ENCODE peak calls at places on chromosomes 11 and 22, in ten cellular contexts. V is GOT3; X is stimulated activated CD4-positive, alpha-beta T cell treated with anti-CD3 and anti-CD28 coated beads, Interleukin-15, amount 100 ng/mL, for 24 hours; Y is A549; Q is HS-27A; A is T-helper 9 cell; L is GDM1; Z is upper lobe of right lung; D is GM04503; N is RCC 7860. B is an unnamed sample.

GRCh38 chr11:76206327-76207081 is at the start of gene WNT11:
- DNase-seq in V (no peak), X (peak), Y (peak), Q (no peak), A (peak), L (no peak), Z (peak), D (no peak), N (no peak), B (peak)

GRCh38 chr11:36258730-36259360 is 30.4 kb downstream of the COMMD9 start:
- DNase-seq in V (no peak), X (peak), Y (peak), Q (no peak), A (no peak), L (peak), Z (peak), D (no peak), N (peak), B (no peak)

GRCh38 chr22:46965552-46966494 is 203.4 kb downstream of the TBC1D22A start:
- DNase-seq in V (no peak), X (no peak), Y (no peak), Q (no peak), A (no peak), L (no peak), Z (no peak), D (peak), N (no peak), B (no peak)

GRCh38 chr11:60831501-60832079 is 10.3 kb upstream of the CCDC86 start:
- DNase-seq in V (no peak), X (no peak), Y (no peak), Q (no peak), A (no peak), L (no peak), Z (no peak), D (peak), N (peak), B (no peak)

GRCh38 chr11:76781046-76781801 is 1.9 kb upstream of the TSKU start:
- DNase-seq in V (no peak), X (no peak), Y (no peak), Q (no peak), A (no peak), L (no peak), Z (no peak), D (no peak), N (no peak), B (no peak)

GRCh38 chr11:75525433-75526191 is at the start of gene GDPD5:
- DNase-seq in V (no peak), X (peak), Y (peak), Q (peak), A (peak), L (peak), Z (peak), D (no peak), N (peak), B (peak)

GRCh38 chr22:22955866-22956535 is 68.4 kb downstream of the IGLL5 start:
- DNase-seq in V (no peak), X (peak), Y (peak), Q (peak), A (peak), L (peak), Z (peak), D (no peak), N (peak), B (peak)

GRCh38 chr11:67303989-67304411 is 670 bp downstream of the SSH3 start:
- DNase-seq in V (no peak), X (peak), Y (no peak), Q (no peak), A (no peak), L (no peak), Z (peak), D (no peak), N (peak), B (no peak)

GRCh38 chr22:35638408-35638807 is 9.8 kb upstream of the APOL6 start:
- DNase-seq in V (no peak), X (no peak), Y (no peak), Q (no peak), A (no peak), L (no peak), Z (no peak), D (peak), N (no peak), B (no peak)

GRCh38 chr22:46578251-46578823 is 40.9 kb upstream of the CELSR1 start:
- DNase-seq in V (no peak), X (no peak), Y (no peak), Q (no peak), A (no peak), L (no peak), Z (peak), D (no peak), N (no peak), B (no peak)

GRCh38 chr11:2580061-2580421 is 119.8 kb downstream of the KCNQ1OT1 start:
- DNase-seq in V (no peak), X (no peak), Y (no peak), Q (no peak), A (no peak), L (no peak), Z (peak), D (no peak), N (no peak), B (no peak)

GRCh38 chr11:14413307-14414072 is 54.5 kb upstream of the RRAS2 start:
- DNase-seq in V (no peak), X (peak), Y (no peak), Q (no peak), A (no peak), L (no peak), Z (no peak), D (no peak), N (peak), B (no peak)

GRCh38 chr11:26778000-26778757 is 56.3 kb upstream of the SLC5A12 start:
- DNase-seq in V (no peak), X (no peak), Y (no peak), Q (no peak), A (no peak), L (no peak), Z (no peak), D (peak), N (peak), B (no peak)

GRCh38 chr22:33248927-33249326 is 190.7 kb upstream of the SYN3 start:
- DNase-seq in V (no peak), X (no peak), Y (no peak), Q (no peak), A (no peak), L (no peak), Z (no peak), D (no peak), N (no peak), B (no peak)

GRCh38 chr11:126163074-126163700 is 48.3 kb downstream of the RPUSD4 start:
- DNase-seq in V (peak), X (no peak), Y (no peak), Q (peak), A (no peak), L (no peak), Z (no peak), D (peak), N (peak), B (no peak)

GRCh38 chr11:17387811-17388210 is 648 bp downstream of the KCNJ11 start:
- DNase-seq in V (no peak), X (no peak), Y (no peak), Q (no peak), A (no peak), L (no peak), Z (no peak), D (no peak), N (no peak), B (no peak)

GRCh38 chr11:83241291-83241946 is 44.7 kb downstream of the CCDC90B start:
- DNase-seq in V (no peak), X (peak), Y (peak), Q (peak), A (no peak), L (no peak), Z (no peak), D (peak), N (peak), B (no peak)

GRCh38 chr22:46769191-46769675 is 6.8 kb downstream of the TBC1D22A start:
- DNase-seq in V (no peak), X (no peak), Y (no peak), Q (no peak), A (no peak), L (no peak), Z (no peak), D (no peak), N (no peak), B (peak)

GRCh38 chr22:26564672-26565071 is 25.3 kb downstream of the TPST2 start:
- DNase-seq in V (no peak), X (no peak), Y (no peak), Q (no peak), A (no peak), L (no peak), Z (no peak), D (no peak), N (no peak), B (no peak)

GRCh38 chr11:44814881-44815592 is 88.3 kb downstream of the TSPAN18 start:
- DNase-seq in V (no peak), X (no peak), Y (no peak), Q (no peak), A (no peak), L (no peak), Z (peak), D (peak), N (no peak), B (no peak)

GRCh38 chr11:22725079-22725478 is 58.7 kb downstream of the GAS2 start:
- DNase-seq in V (no peak), X (no peak), Y (no peak), Q (no peak), A (no peak), L (no peak), Z (no peak), D (no peak), N (no peak), B (no peak)

GRCh38 chr11:76716268-76716667 is 45.7 kb upstream of the LRRC32 start:
- DNase-seq in V (no peak), X (no peak), Y (no peak), Q (no peak), A (no peak), L (no peak), Z (no peak), D (no peak), N (no peak), B (no peak)

GRCh38 chr11:76724162-76724768 is 53.7 kb upstream of the LRRC32 start:
- DNase-seq in V (no peak), X (no peak), Y (no peak), Q (no peak), A (no peak), L (no peak), Z (no peak), D (no peak), N (no peak), B (no peak)

GRCh38 chr11:76673164-76674142 is 2.9 kb upstream of the LRRC32 start:
- DNase-seq in V (no peak), X (no peak), Y (no peak), Q (no peak), A (no peak), L (no peak), Z (no peak), D (no peak), N (no peak), B (no peak)

GRCh38 chr11:117468888-117469287 is 141.2 kb downstream of the CEP164 start:
- DNase-seq in V (no peak), X (no peak), Y (no peak), Q (no peak), A (no peak), L (peak), Z (no peak), D (no peak), N (no peak), B (no peak)

GRCh38 chr11:1674194-1674878 is 22.7 kb upstream of the KRTAP5-6 start:
- DNase-seq in V (no peak), X (no peak), Y (no peak), Q (no peak), A (no peak), L (no peak), Z (no peak), D (no peak), N (no peak), B (no peak)

GRCh38 chr11:27574342-27574741 is 67.8 kb upstream of the LIN7C start:
- DNase-seq in V (no peak), X (no peak), Y (no peak), Q (no peak), A (no peak), L (no peak), Z (no peak), D (no peak), N (no peak), B (no peak)

GRCh38 chr22:28813772-28814518 is 13.6 kb upstream of the XBP1 start:
- DNase-seq in V (no peak), X (no peak), Y (no peak), Q (no peak), A (no peak), L (peak), Z (peak), D (no peak), N (no peak), B (no peak)

GRCh38 chr11:68014157-68014965 is 4.2 kb downstream of the ALDH3B1 start:
- DNase-seq in V (peak), X (no peak), Y (peak), Q (peak), A (no peak), L (no peak), Z (peak), D (peak), N (peak), B (no peak)

GRCh38 chr11:124837491-124837856 is 27.8 kb upstream of the ROBO3 start:
- DNase-seq in V (no peak), X (peak), Y (peak), Q (no peak), A (no peak), L (peak), Z (no peak), D (peak), N (peak), B (peak)

GRCh38 chr11:46865340-46865739 is 19.3 kb upstream of the CKAP5 start:
- DNase-seq in V (no peak), X (no peak), Y (no peak), Q (no peak), A (no peak), L (no peak), Z (no peak), D (peak), N (no peak), B (no peak)

GRCh38 chr22:33400891-33401290 is 342.7 kb upstream of the SYN3 start:
- DNase-seq in V (no peak), X (no peak), Y (no peak), Q (no peak), A (no peak), L (no peak), Z (no peak), D (no peak), N (no peak), B (no peak)

GRCh38 chr11:61141601-61142028 is 19.6 kb downstream of the VPS37C start:
- DNase-seq in V (no peak), X (no peak), Y (no peak), Q (no peak), A (no peak), L (no peak), Z (peak), D (no peak), N (no peak), B (no peak)

GRCh38 chr11:46343520-46343919 is 3.7 kb upstream of the DGKZ start:
- DNase-seq in V (no peak), X (no peak), Y (no peak), Q (no peak), A (no peak), L (no peak), Z (no peak), D (no peak), N (no peak), B (no peak)

GRCh38 chr22:19506212-19506611 is 18.0 kb downstream of the CLDN5 start:
- DNase-seq in V (no peak), X (no peak), Y (no peak), Q (no peak), A (no peak), L (no peak), Z (peak), D (no peak), N (no peak), B (no peak)

GRCh38 chr11:833114-833791 is 501 bp downstream of the CD151 start:
- DNase-seq in V (no peak), X (peak), Y (no peak), Q (no peak), A (peak), L (no peak), Z (peak), D (no peak), N (no peak), B (no peak)

GRCh38 chr11:89347071-89347470 is 144.1 kb downstream of the NOX4 start:
- DNase-seq in V (no peak), X (no peak), Y (no peak), Q (no peak), A (no peak), L (no peak), Z (no peak), D (no peak), N (no peak), B (no peak)